ENCODE peak calls at places on chromosome 18, in five cellular contexts. K is BJ; H is WTC11; Q is Calu3; P is stimulated activated CD8-positive, alpha-beta memory T cell treated with anti-CD3 and anti-CD28 coated beads, Interleukin-12 subunit alpha, Interleukin-12 subunit beta, amount 100 ng/mL, for 4 hours. O is an unnamed sample.

GRCh38 chr18:48831113-48831759 is 119.5 kb downstream of the SMAD7 start:
- DNase-seq in K (no peak), Q (no peak), P (no peak), H (peak), O (no peak)

GRCh38 chr18:3652380-3653262 is 202.6 kb downstream of the TGIF1 start:
- DNase-seq in K (peak), P (peak), H (no peak), Q (peak), O (peak)

GRCh38 chr18:9348079-9348671 is 13.6 kb downstream of the TWSG1 start:
- DNase-seq in H (no peak), K (no peak), P (no peak), Q (no peak), O (no peak)

GRCh38 chr18:51603111-51603510 is 405.6 kb upstream of the MEX3C start:
- DNase-seq in P (no peak), H (no peak), Q (no peak), K (no peak), O (no peak)

GRCh38 chr18:22168360-22168921 is 948 bp upstream of the GATA6 start:
- DNase-seq in H (peak), K (no peak), P (no peak), Q (peak), O (no peak)

GRCh38 chr18:40534748-40535147 is 1420.3 kb upstream of the PIK3C3 start:
- DNase-seq in Q (no peak), K (no peak), P (no peak), H (no peak), O (no peak)

GRCh38 chr18:59127047-59127446 is 12.6 kb upstream of the SEC11C start:
- DNase-seq in K (no peak), Q (no peak), P (no peak), H (no peak), O (no peak)

GRCh38 chr18:42956287-42956686 is 159.2 kb downstream of the RIT2 start:
- DNase-seq in K (no peak), P (no peak), Q (no peak), H (no peak), O (no peak)

GRCh38 chr18:60910534-60910933 is 422.7 kb upstream of the CDH20 start:
- DNase-seq in Q (no peak), H (no peak), K (no peak), P (no peak), O (no peak)

GRCh38 chr18:45565280-45565970 is 49.9 kb upstream of the SLC14A2 start:
- DNase-seq in H (no peak), K (no peak), P (no peak), Q (no peak), O (no peak)

GRCh38 chr18:8685141-8685913 is 20.0 kb upstream of the MTCL1 start:
- DNase-seq in P (no peak), K (no peak), Q (no peak), H (no peak), O (no peak)

GRCh38 chr18:49045585-49045984 is 94.8 kb upstream of the SMAD7 start:
- DNase-seq in H (no peak), K (no peak), Q (no peak), P (no peak), O (no peak)

GRCh38 chr18:48932822-48933510 is 17.8 kb downstream of the SMAD7 start:
- DNase-seq in Q (no peak), H (no peak), K (no peak), P (no peak), O (no peak)

GRCh38 chr18:417495-417894 is 83.0 kb downstream of the COLEC12 start:
- DNase-seq in K (no peak), Q (no peak), H (no peak), P (no peak), O (no peak)

GRCh38 chr18:12329125-12329698 is 21.2 kb downstream of the TUBB6 start:
- DNase-seq in P (no peak), K (no peak), H (no peak), Q (no peak), O (no peak)

GRCh38 chr18:79878741-79879358 is 72.6 kb downstream of the SLC66A2 start:
- DNase-seq in K (no peak), Q (no peak), H (no peak), P (no peak), O (no peak)

GRCh38 chr18:34880403-34880802 is 160.8 kb upstream of the MAPRE2 start:
- DNase-seq in K (no peak), Q (no peak), H (no peak), P (no peak), O (no peak)

GRCh38 chr18:73891572-73892421 is 255.8 kb downstream of the FBXO15 start:
- DNase-seq in Q (no peak), K (no peak), H (peak), P (no peak), O (no peak)

GRCh38 chr18:8088626-8089025 is 520.6 kb upstream of the RAB12 start:
- DNase-seq in K (no peak), P (no peak), Q (no peak), H (no peak), O (no peak)

GRCh38 chr18:74064510-74064909 is 83.1 kb downstream of the FBXO15 start:
- DNase-seq in Q (no peak), H (no peak), P (no peak), K (no peak), O (no peak)

GRCh38 chr18:49055787-49056186 is 105.0 kb upstream of the SMAD7 start:
- DNase-seq in P (no peak), H (no peak), Q (no peak), K (peak), O (no peak)

GRCh38 chr18:3790702-3791101 is 340.7 kb downstream of the TGIF1 start:
- DNase-seq in H (no peak), K (no peak), P (no peak), Q (no peak), O (no peak)

GRCh38 chr18:14970027-14970426 is 222.1 kb downstream of the ANKRD30B start:
- DNase-seq in P (no peak), K (no peak), Q (no peak), H (no peak), O (no peak)

GRCh38 chr18:61308009-61308408 is 25.2 kb upstream of the CDH20 start:
- DNase-seq in K (no peak), Q (no peak), P (no peak), H (no peak), O (no peak)

GRCh38 chr18:11096411-11096810 is 53.0 kb downstream of the PIEZO2 start:
- DNase-seq in H (no peak), P (no peak), K (no peak), Q (no peak), O (no peak)

GRCh38 chr18:34710430-34711386 is 610 bp downstream of the DTNA start:
- DNase-seq in P (no peak), Q (no peak), K (peak), H (no peak), O (peak)

GRCh38 chr18:9475643-9476580 is 599 bp downstream of the RALBP1 start:
- DNase-seq in H (no peak), P (peak), K (no peak), Q (no peak), O (no peak)

GRCh38 chr18:51514128-51514527 is 316.6 kb upstream of the MEX3C start:
- DNase-seq in Q (no peak), K (no peak), P (no peak), H (no peak), O (no peak)

GRCh38 chr18:46736136-46736535 is 20.7 kb downstream of the ST8SIA5 start:
- DNase-seq in Q (no peak), K (no peak), H (no peak), P (no peak), O (no peak)

GRCh38 chr18:8116346-8117007 is 492.8 kb upstream of the RAB12 start:
- DNase-seq in K (peak), P (no peak), Q (peak), H (no peak), O (no peak)

GRCh38 chr18:58618822-58619553 is 9.9 kb downstream of the ALPK2 start:
- DNase-seq in Q (no peak), H (no peak), K (no peak), P (no peak), O (no peak)

GRCh38 chr18:8841781-8842485 is 136.6 kb downstream of the MTCL1 start:
- DNase-seq in K (no peak), P (no peak), H (no peak), Q (no peak), O (no peak)

O was measured in HFF-Myc.